ENCODE peak calls at places on chromosomes 7 and 10, in five cellular contexts. W is naive thymus-derived CD4-positive, alpha-beta T cell; C is OCI-LY7; L is CD8-positive, alpha-beta T cell; O is pancreas. D is an unnamed sample. For H3K4me1, the result is how much of the 10 kb centered on the place peaks cover.

GRCh38 chr7:54546081-54546985 is 4.2 kb downstream of the VSTM2A start:
- DNase-seq in W (no peak), C (no peak), L (no peak), O (peak), D (peak)

GRCh38 chr7:73740771-73741170 is 2.2 kb upstream of the ABHD11 start:
- DNase-seq in W (no peak), C (no peak), L (no peak), O (no peak), D (no peak)

GRCh38 chr7:17660116-17660515 is 280.2 kb downstream of the SNX13 start:
- DNase-seq in W (no peak), C (no peak), L (no peak), O (no peak), D (no peak)

GRCh38 chr7:70830426-70830825 is 301.5 kb upstream of the GALNT17 start:
- DNase-seq in W (no peak), C (no peak), L (no peak), O (no peak), D (no peak)

GRCh38 chr7:98872328-98872924 is 2.6 kb upstream of the TMEM130 start:
- DNase-seq in W (peak), C (peak), L (no peak), O (peak), D (no peak)

GRCh38 chr7:132381742-132382472 is 194.4 kb downstream of the PLXNA4 start:
- DNase-seq in W (no peak), C (no peak), L (no peak), O (no peak), D (no peak)

GRCh38 chr7:142153400-142153799 is 41.9 kb downstream of the MGAM2 start:
- DNase-seq in W (no peak), C (no peak), L (no peak), O (no peak), D (no peak)

GRCh38 chr10:32142646-32143045 is 86.4 kb upstream of the KIF5B start:
- DNase-seq in W (no peak), C (no peak), L (no peak), O (no peak), D (no peak)

GRCh38 chr7:88254721-88255120 is 34.9 kb upstream of the SRI start:
- DNase-seq in W (no peak), C (no peak), L (no peak), O (no peak), D (no peak)

GRCh38 chr10:63630928-63631685 is 109.9 kb downstream of the REEP3 start:
- DNase-seq in W (no peak), C (no peak), L (no peak), O (no peak), D (no peak)

GRCh38 chr10:87842776-87843497 is 20.4 kb downstream of the KLLN start:
- DNase-seq in W (no peak), C (no peak), L (no peak), O (no peak), D (no peak)

GRCh38 chr10:131981429-131982184 is at the start of gene BNIP3:
- DNase-seq in W (peak), C (peak), L (peak), O (peak), D (peak)

GRCh38 chr10:127414024-127414423 is 135.1 kb upstream of the NPS start:
- DNase-seq in W (no peak), C (no peak), L (no peak), O (no peak), D (no peak)

GRCh38 chr10:29554660-29555059 is 80.1 kb downstream of the SVIL start:
- DNase-seq in W (no peak), C (no peak), L (no peak), O (no peak), D (no peak)

GRCh38 chr10:128095753-128096469 is 30.3 kb downstream of the MKI67 start:
- DNase-seq in W (no peak), C (no peak), L (no peak), O (no peak), D (no peak)

GRCh38 chr7:726854-727103 is 280 bp downstream of the DNAAF5 start:
- DNase-seq in W (no peak), C (no peak), L (peak), O (no peak), D (no peak)

GRCh38 chr10:6203331-6204062 is 765 bp downstream of the PFKFB3 start:
- DNase-seq in W (peak), C (peak), L (no peak), O (peak), D (peak)

GRCh38 chr7:73718438-73718881 is 1.0 kb downstream of the STX1A start:
- DNase-seq in W (no peak), C (no peak), L (peak), O (no peak), D (no peak)

GRCh38 chr10:625335-625699 is 64.2 kb downstream of the DIP2C start:
- DNase-seq in W (no peak), C (no peak), L (no peak), O (no peak), D (no peak)

GRCh38 chr7:6271091-6271658 is 1.2 kb downstream of the CYTH3 start:
- DNase-seq in W (peak), C (no peak), L (peak), O (peak), D (no peak)

GRCh38 chr10:117741524-117741923 is 199.0 kb downstream of the EMX2 start:
- DNase-seq in W (no peak), C (no peak), L (no peak), O (no peak), D (no peak)

GRCh38 chr10:132817701-132818211 is 31.8 kb upstream of the NKX6-2 start:
- DNase-seq in W (no peak), C (no peak), L (no peak), O (peak), D (no peak)

GRCh38 chr7:139734395-139734794 is 43.4 kb downstream of the HIPK2 start:
- DNase-seq in W (no peak), C (no peak), L (no peak), O (no peak), D (no peak)

GRCh38 chr7:75993689-75994387 is 557 bp downstream of the TMEM120A start:
- DNase-seq in W (no peak), C (no peak), L (no peak), O (peak), D (peak)

GRCh38 chr7:92667816-92668540 is 77.8 kb upstream of the FAM133B start:
- DNase-seq in W (no peak), C (no peak), L (no peak), O (no peak), D (no peak)

GRCh38 chr7:10912077-10912476 is 61.6 kb upstream of the PHF14 start:
- DNase-seq in W (no peak), C (no peak), L (no peak), O (no peak), D (no peak)

GRCh38 chr10:8288600-8288999 is 234.1 kb downstream of the GATA3 start:
- DNase-seq in W (no peak), C (no peak), L (no peak), O (no peak), D (no peak)

GRCh38 chr7:124688991-124689390 is 76.6 kb downstream of the GPR37 start:
- DNase-seq in W (no peak), C (no peak), L (no peak), O (no peak), D (no peak)

GRCh38 chr7:7639847-7640220 is 718 bp upstream of the UMAD1 start:
- DNase-seq in W (peak), C (peak), L (peak), O (no peak), D (no peak)

GRCh38 chr10:24851595-24851994 is 100.8 kb downstream of the PRTFDC1 start:
- DNase-seq in W (peak), C (no peak), L (no peak), O (no peak), D (peak)

GRCh38 chr7:139821349-139822115 is 7.5 kb upstream of the TBXAS1 start:
- DNase-seq in W (no peak), C (no peak), L (no peak), O (no peak), D (no peak)

GRCh38 chr10:132459252-132460028 is 62.4 kb downstream of the PWWP2B start:
- DNase-seq in W (no peak), C (no peak), L (no peak), O (peak), D (no peak)

GRCh38 chr7:137992738-137993394 is 9.0 kb downstream of the CREB3L2 start:
- DNase-seq in W (no peak), C (no peak), L (no peak), O (no peak), D (no peak)
- H3K4me1 ChIP-seq in W (under half), C (half or more), L (under half), O (half or more), D (under half)

GRCh38 chr10:79398642-79399041 is 46.8 kb downstream of the ZCCHC24 start:
- DNase-seq in W (no peak), C (no peak), L (no peak), O (no peak), D (no peak)
- H3K4me1 ChIP-seq in W (under half), C (under half), L (under half), O (under half), D (half or more)

DNA sequence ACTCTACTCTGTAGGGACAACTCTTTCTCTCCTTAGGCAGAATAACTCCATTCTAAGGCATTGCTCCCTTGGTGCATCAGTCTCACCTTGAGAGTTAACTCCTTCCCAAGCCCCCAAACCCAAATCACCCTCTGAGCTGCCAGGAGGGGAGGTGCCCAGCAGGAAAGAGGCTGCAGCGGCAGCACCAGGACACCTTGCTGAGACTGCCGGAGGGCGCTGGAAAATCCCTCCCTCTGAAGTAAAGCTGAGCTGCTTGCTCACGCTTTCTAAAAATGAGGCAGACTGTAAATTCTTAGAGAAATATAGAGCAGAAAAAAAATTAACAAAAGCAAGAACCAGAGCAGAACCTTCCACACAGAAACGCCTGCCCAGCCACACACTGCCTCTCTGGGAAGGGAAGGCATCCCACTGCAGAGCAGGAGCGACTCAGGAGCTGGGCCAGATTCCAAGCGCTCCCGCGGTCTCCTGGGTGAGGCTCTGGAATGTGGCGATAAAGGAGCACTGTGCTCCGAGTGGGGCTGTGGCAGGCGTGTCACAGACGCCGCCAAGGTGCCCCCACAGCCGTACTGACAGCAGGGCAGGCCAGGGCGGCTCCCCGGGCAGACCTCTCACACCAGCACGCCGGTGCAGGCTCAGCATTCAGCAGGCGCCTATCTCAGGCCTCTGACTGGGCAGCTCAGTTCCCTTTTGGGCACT is 202.1 kb downstream of the TNS3 start:
- DNase-seq in W (no peak), C (no peak), L (no peak), O (peak), D (peak)
- H3K4me1 ChIP-seq in W (under half), C (under half), L (under half), O (under half), D (under half)

GRCh38 chr10:35348609-35349388 is 12.5 kb downstream of the CCNY start:
- DNase-seq in W (no peak), C (no peak), L (no peak), O (no peak), D (no peak)

GRCh38 chr10:35346248-35346647 is 9.9 kb downstream of the CCNY start:
- DNase-seq in W (no peak), C (no peak), L (no peak), O (no peak), D (no peak)

GRCh38 chr10:35347899-35348608 is 11.7 kb downstream of the CCNY start:
- DNase-seq in W (no peak), C (no peak), L (no peak), O (no peak), D (no peak)

GRCh38 chr10:35345383-35345742 is 9.1 kb downstream of the CCNY start:
- DNase-seq in W (no peak), C (no peak), L (no peak), O (no peak), D (no peak)

DNA sequence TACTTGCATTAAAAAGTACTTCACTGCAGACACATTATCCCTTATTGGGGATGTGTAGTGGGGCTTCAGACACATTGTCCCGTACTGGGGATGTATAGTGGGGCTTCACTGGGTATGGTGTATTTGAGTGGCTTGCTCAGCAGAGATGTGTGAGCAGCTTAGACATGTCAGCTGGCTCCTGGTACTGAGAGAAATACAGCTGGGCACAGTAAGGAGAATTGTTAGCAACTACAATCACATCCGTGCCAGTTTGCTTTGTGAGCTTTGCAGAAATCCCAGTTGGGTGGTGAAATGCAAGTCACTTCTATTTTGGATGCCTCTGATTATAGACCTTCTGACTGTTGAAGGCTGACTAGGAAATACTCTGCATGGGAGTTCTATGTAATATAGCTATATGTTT is 10.8 kb downstream of the CCNY start:
- DNase-seq in W (no peak), C (no peak), L (no peak), O (no peak), D (no peak)
- H3K4me1 ChIP-seq in W (under half), C (under half), L (half or more), O (under half), D (half or more)

GRCh38 chr10:58282615-58283014 is 13.7 kb downstream of the CISD1 start:
- DNase-seq in W (no peak), C (peak), L (no peak), O (no peak), D (no peak)
- H3K4me1 ChIP-seq in W (under half), C (under half), L (under half), O (under half), D (under half)

D was measured in upper lobe of left lung.